ENCODE peak calls at places on chromosomes 13 and 19, in ten cellular contexts. G is NCI-H1105 treated with DMSO at 0.1 percent for 48 hours; H is HS-5; E is stimulated activated CD8-positive, alpha-beta memory T cell treated with anti-CD3 and anti-CD28 coated beads, Interleukin-4, amount 100 ng/mL, for 24 hours; N is H7; Q is heart right ventricle; T is body of pancreas; F is NCI-H187; J is amniotic epithelial cell; X is KBM-7. L is an unnamed sample.

GRCh38 chr19:15115080-15115479 is 7.9 kb downstream of the SYDE1 start:
- DNase-seq in G (no peak), H (no peak), E (no peak), N (peak; percentile 36), Q (peak; percentile 89), T (peak; percentile 53), F (no peak), J (no peak), X (no peak), L (peak; percentile 75)

GRCh38 chr13:26965976-26966375 is 205.4 kb upstream of the GPR12 start:
- DNase-seq in G (peak; percentile 63), H (no peak), E (no peak), N (no peak), Q (peak; percentile 87), T (peak; percentile 81), F (no peak), J (no peak), X (no peak), L (peak; percentile 69)

GRCh38 chr19:35459414-35460082 is 11.5 kb downstream of the FFAR2 start:
- DNase-seq in G (no peak), H (no peak), E (no peak), N (no peak), Q (peak; percentile 54), T (peak; percentile 77), F (no peak), J (no peak), X (no peak), L (peak; percentile 77)

GRCh38 chr13:20121154-20121515 is 39.7 kb downstream of the GJA3 start:
- DNase-seq in G (no peak), H (no peak), E (no peak), N (no peak), Q (no peak), T (no peak), F (no peak), J (peak; percentile 59), X (no peak), L (no peak)

GRCh38 chr13:110471833-110472162 is 89.7 kb downstream of the RAB20 start:
- DNase-seq in G (no peak), H (no peak), E (no peak), N (no peak), Q (peak; percentile 68), T (peak; percentile 29), F (no peak), J (no peak), X (peak; percentile 81), L (peak; percentile 37)

GRCh38 chr19:14479985-14480694 is 5.0 kb upstream of the PTGER1 start:
- DNase-seq in G (peak; percentile 3), H (no peak), E (peak; percentile 62), N (peak; percentile 99), Q (no peak), T (no peak), F (no peak), J (no peak), X (peak; percentile 79), L (peak; percentile 35)

GRCh38 chr19:45140144-45140503 is 20.7 kb downstream of the NKPD1 start:
- DNase-seq in G (no peak), H (no peak), E (no peak), N (peak; percentile 55), Q (no peak), T (no peak), F (no peak), J (no peak), X (no peak), L (no peak)

GRCh38 chr19:47445937-47446402 is 25.7 kb downstream of the SLC8A2 start:
- DNase-seq in G (peak; percentile 24), H (no peak), E (peak; percentile 37), N (peak; percentile 82), Q (no peak), T (peak; percentile 56), F (no peak), J (peak; percentile 51), X (peak; percentile 59), L (peak; percentile 40)

GRCh38 chr19:16328824-16329482 is 4.3 kb downstream of the KLF2 start:
- DNase-seq in G (no peak), H (no peak), E (no peak), N (no peak), Q (no peak), T (no peak), F (no peak), J (no peak), X (no peak), L (no peak)

GRCh38 chr13:34933349-34933748 is 8.7 kb upstream of the NBEA start:
- DNase-seq in G (no peak), H (no peak), E (no peak), N (no peak), Q (no peak), T (no peak), F (peak; percentile 17), J (no peak), X (no peak), L (no peak)

GRCh38 chr13:48838193-48839000 is 137.3 kb upstream of the FNDC3A start:
- DNase-seq in G (no peak), H (no peak), E (no peak), N (no peak), Q (no peak), T (no peak), F (no peak), J (peak; percentile 77), X (no peak), L (no peak)

GRCh38 chr19:35451278-35452096 is 3.4 kb downstream of the FFAR2 start:
- DNase-seq in G (no peak), H (no peak), E (no peak), N (no peak), Q (no peak), T (no peak), F (no peak), J (no peak), X (no peak), L (no peak)

GRCh38 chr13:46492946-46493345 is 60.0 kb upstream of the LRCH1 start:
- DNase-seq in G (peak; percentile 37), H (no peak), E (no peak), N (peak; percentile 39), Q (peak; percentile 29), T (peak; percentile 14), F (no peak), J (peak; percentile 30), X (peak; percentile 57), L (no peak)

GRCh38 chr13:110239280-110240120 is 67.5 kb downstream of the COL4A1 start:
- DNase-seq in G (no peak), H (no peak), E (no peak), N (no peak), Q (no peak), T (no peak), F (no peak), J (no peak), X (no peak), L (no peak)

GRCh38 chr19:2529473-2529918 is 53.6 kb downstream of the GADD45B start:
- DNase-seq in G (no peak), H (peak; percentile 98), E (no peak), N (no peak), Q (no peak), T (no peak), F (no peak), J (peak; percentile 84), X (no peak), L (peak; percentile 67)

GRCh38 chr19:39299832-39300231 is 3.6 kb downstream of the IFNL1 start:
- DNase-seq in G (no peak), H (no peak), E (no peak), N (no peak), Q (no peak), T (no peak), F (no peak), J (no peak), X (no peak), L (no peak)

GRCh38 chr19:610071-610800 is 20.6 kb downstream of the HCN2 start:
- DNase-seq in G (no peak), H (no peak), E (no peak), N (no peak), Q (no peak), T (no peak), F (no peak), J (peak; percentile 17), X (peak; percentile 33), L (no peak)

GRCh38 chr13:47621931-47622330 is 379.1 kb downstream of the SUCLA2 start:
- DNase-seq in G (no peak), H (no peak), E (no peak), N (no peak), Q (no peak), T (no peak), F (no peak), J (peak; percentile 19), X (no peak), L (no peak)

GRCh38 chr13:76385606-76386005 is 500.6 kb downstream of the KCTD12 start:
- DNase-seq in G (no peak), H (no peak), E (no peak), N (no peak), Q (no peak), T (no peak), F (no peak), J (no peak), X (no peak), L (no peak)

GRCh38 chr13:104683789-104684188 is 1617.6 kb upstream of the SLC10A2 start:
- DNase-seq in G (no peak), H (no peak), E (no peak), N (no peak), Q (no peak), T (no peak), F (no peak), J (peak; percentile 9), X (no peak), L (no peak)

GRCh38 chr19:41569481-41570150 is 6.3 kb upstream of the CEACAM21 start:
- DNase-seq in G (no peak), H (no peak), E (no peak), N (no peak), Q (no peak), T (no peak), F (no peak), J (no peak), X (no peak), L (no peak)

GRCh38 chr13:109412232-109412935 is 374.0 kb downstream of the IRS2 start:
- DNase-seq in G (peak; percentile 88), H (no peak), E (no peak), N (peak; percentile 21), Q (peak; percentile 57), T (peak; percentile 25), F (peak; percentile 84), J (peak; percentile 72), X (no peak), L (peak; percentile 23)

GRCh38 chr19:55493052-55493649 is 4.9 kb downstream of the SSC5D start:
- DNase-seq in G (no peak), H (peak; percentile 35), E (no peak), N (peak; percentile 60), Q (peak; percentile 57), T (no peak), F (no peak), J (no peak), X (no peak), L (no peak)